ENCODE peak calls at places on chromosome 12, in seven cellular contexts. One of them, this sample, is unnamed.

GRCh38 chr12:123808167-123808566 is 46.1 kb downstream of the DNAH10 start:
- DNase-seq in GM13977: no peak
- DNase-seq in RWPE1: peak
- DNase-seq in HFF-Myc: no peak
- DNase-seq in fibroblast of the aortic adventitia: no peak
- DNase-seq in IMR-90: peak
- DNase-seq in hepatocyte: peak
- DNase-seq in this sample: no peak

GRCh38 chr12:28574746-28575592 is 384.7 kb downstream of the CCDC91 start:
- DNase-seq in hepatocyte: no peak
- DNase-seq in HFF-Myc: no peak
- DNase-seq in GM13977: no peak
- DNase-seq in RWPE1: no peak
- DNase-seq in fibroblast of the aortic adventitia: no peak
- DNase-seq in IMR-90: no peak
- DNase-seq in this sample: no peak

GRCh38 chr12:77256924-77257323 is 191.6 kb upstream of the E2F7 start:
- DNase-seq in hepatocyte: no peak
- DNase-seq in fibroblast of the aortic adventitia: peak
- DNase-seq in GM13977: no peak
- DNase-seq in RWPE1: no peak
- DNase-seq in IMR-90: no peak
- DNase-seq in HFF-Myc: no peak
- DNase-seq in this sample: no peak

GRCh38 chr12:32868885-32869284 is 27.7 kb downstream of the PKP2 start:
- DNase-seq in RWPE1: no peak
- DNase-seq in GM13977: no peak
- DNase-seq in HFF-Myc: no peak
- DNase-seq in hepatocyte: no peak
- DNase-seq in IMR-90: no peak
- DNase-seq in fibroblast of the aortic adventitia: no peak
- DNase-seq in this sample: no peak

GRCh38 chr12:42144174-42144423 is 575 bp downstream of the GXYLT1 start:
- DNase-seq in IMR-90: no peak
- DNase-seq in HFF-Myc: no peak
- DNase-seq in fibroblast of the aortic adventitia: no peak
- DNase-seq in RWPE1: no peak
- DNase-seq in hepatocyte: no peak
- DNase-seq in GM13977: peak
- DNase-seq in this sample: no peak

GRCh38 chr12:126493366-126494108 is 1428.3 kb downstream of the AACS start:
- DNase-seq in hepatocyte: peak
- DNase-seq in GM13977: no peak
- DNase-seq in HFF-Myc: no peak
- DNase-seq in RWPE1: peak
- DNase-seq in fibroblast of the aortic adventitia: peak
- DNase-seq in IMR-90: no peak
- DNase-seq in this sample: no peak

GRCh38 chr12:47835831-47836155 is 16.1 kb upstream of the HDAC7 start:
- DNase-seq in hepatocyte: no peak
- DNase-seq in fibroblast of the aortic adventitia: no peak
- DNase-seq in GM13977: no peak
- DNase-seq in IMR-90: no peak
- DNase-seq in HFF-Myc: no peak
- DNase-seq in RWPE1: no peak
- DNase-seq in this sample: no peak

GRCh38 chr12:111624540-111624939 is 25.4 kb upstream of the ATXN2 start:
- DNase-seq in IMR-90: no peak
- DNase-seq in HFF-Myc: no peak
- DNase-seq in GM13977: no peak
- DNase-seq in RWPE1: peak
- DNase-seq in hepatocyte: no peak
- DNase-seq in fibroblast of the aortic adventitia: no peak
- DNase-seq in this sample: peak

GRCh38 chr12:52074006-52074405 is 4.2 kb downstream of the ATG101 start:
- DNase-seq in RWPE1: no peak
- DNase-seq in GM13977: no peak
- DNase-seq in hepatocyte: no peak
- DNase-seq in HFF-Myc: peak
- DNase-seq in IMR-90: no peak
- DNase-seq in fibroblast of the aortic adventitia: peak
- DNase-seq in this sample: no peak

GRCh38 chr12:33596061-33596460 is 156.4 kb upstream of the SYT10 start:
- DNase-seq in RWPE1: no peak
- DNase-seq in GM13977: no peak
- DNase-seq in hepatocyte: no peak
- DNase-seq in fibroblast of the aortic adventitia: peak
- DNase-seq in HFF-Myc: no peak
- DNase-seq in IMR-90: no peak
- DNase-seq in this sample: no peak

GRCh38 chr12:95877622-95878021 is 18.9 kb downstream of the SNRPF start:
- DNase-seq in fibroblast of the aortic adventitia: no peak
- DNase-seq in IMR-90: no peak
- DNase-seq in RWPE1: no peak
- DNase-seq in hepatocyte: no peak
- DNase-seq in GM13977: no peak
- DNase-seq in HFF-Myc: no peak
- DNase-seq in this sample: no peak

GRCh38 chr12:14454098-14454907 is 88.8 kb downstream of the ATF7IP start:
- DNase-seq in RWPE1: peak
- DNase-seq in GM13977: peak
- DNase-seq in hepatocyte: peak
- DNase-seq in fibroblast of the aortic adventitia: peak
- DNase-seq in HFF-Myc: peak
- DNase-seq in IMR-90: peak
- DNase-seq in this sample: peak

GRCh38 chr12:13538136-13538535 is 341.6 kb downstream of the EMP1 start:
- DNase-seq in HFF-Myc: no peak
- DNase-seq in RWPE1: no peak
- DNase-seq in hepatocyte: no peak
- DNase-seq in GM13977: no peak
- DNase-seq in fibroblast of the aortic adventitia: no peak
- DNase-seq in IMR-90: no peak
- DNase-seq in this sample: no peak

GRCh38 chr12:39122562-39123204 is 217.3 kb upstream of the CPNE8 start:
- DNase-seq in GM13977: no peak
- DNase-seq in RWPE1: no peak
- DNase-seq in fibroblast of the aortic adventitia: no peak
- DNase-seq in IMR-90: no peak
- DNase-seq in hepatocyte: no peak
- DNase-seq in HFF-Myc: no peak
- DNase-seq in this sample: no peak

GRCh38 chr12:46680506-46680905 is 145.3 kb downstream of the SLC38A4 start:
- DNase-seq in GM13977: no peak
- DNase-seq in hepatocyte: no peak
- DNase-seq in HFF-Myc: no peak
- DNase-seq in IMR-90: no peak
- DNase-seq in fibroblast of the aortic adventitia: no peak
- DNase-seq in RWPE1: no peak
- DNase-seq in this sample: no peak

GRCh38 chr12:120737557-120738251 is 12.1 kb downstream of the ACADS start:
- DNase-seq in RWPE1: no peak
- DNase-seq in hepatocyte: no peak
- DNase-seq in HFF-Myc: no peak
- DNase-seq in IMR-90: no peak
- DNase-seq in fibroblast of the aortic adventitia: no peak
- DNase-seq in GM13977: no peak
- DNase-seq in this sample: no peak

GRCh38 chr12:3328571-3328970 is 162.4 kb upstream of the PRMT8 start:
- DNase-seq in HFF-Myc: no peak
- DNase-seq in GM13977: no peak
- DNase-seq in fibroblast of the aortic adventitia: no peak
- DNase-seq in hepatocyte: no peak
- DNase-seq in IMR-90: no peak
- DNase-seq in RWPE1: no peak
- DNase-seq in this sample: no peak

GRCh38 chr12:3325736-3326135 is 165.3 kb upstream of the PRMT8 start:
- DNase-seq in fibroblast of the aortic adventitia: no peak
- DNase-seq in hepatocyte: no peak
- DNase-seq in HFF-Myc: no peak
- DNase-seq in GM13977: no peak
- DNase-seq in RWPE1: no peak
- DNase-seq in IMR-90: no peak
- DNase-seq in this sample: no peak

GRCh38 chr12:3326850-3327780 is 163.9 kb upstream of the PRMT8 start:
- DNase-seq in RWPE1: no peak
- DNase-seq in IMR-90: no peak
- DNase-seq in GM13977: no peak
- DNase-seq in fibroblast of the aortic adventitia: no peak
- DNase-seq in HFF-Myc: no peak
- DNase-seq in hepatocyte: no peak
- DNase-seq in this sample: no peak

GRCh38 chr12:3328081-3328480 is 162.9 kb upstream of the PRMT8 start:
- DNase-seq in hepatocyte: no peak
- DNase-seq in fibroblast of the aortic adventitia: no peak
- DNase-seq in IMR-90: no peak
- DNase-seq in RWPE1: no peak
- DNase-seq in GM13977: no peak
- DNase-seq in HFF-Myc: no peak
- DNase-seq in this sample: no peak

DNA sequence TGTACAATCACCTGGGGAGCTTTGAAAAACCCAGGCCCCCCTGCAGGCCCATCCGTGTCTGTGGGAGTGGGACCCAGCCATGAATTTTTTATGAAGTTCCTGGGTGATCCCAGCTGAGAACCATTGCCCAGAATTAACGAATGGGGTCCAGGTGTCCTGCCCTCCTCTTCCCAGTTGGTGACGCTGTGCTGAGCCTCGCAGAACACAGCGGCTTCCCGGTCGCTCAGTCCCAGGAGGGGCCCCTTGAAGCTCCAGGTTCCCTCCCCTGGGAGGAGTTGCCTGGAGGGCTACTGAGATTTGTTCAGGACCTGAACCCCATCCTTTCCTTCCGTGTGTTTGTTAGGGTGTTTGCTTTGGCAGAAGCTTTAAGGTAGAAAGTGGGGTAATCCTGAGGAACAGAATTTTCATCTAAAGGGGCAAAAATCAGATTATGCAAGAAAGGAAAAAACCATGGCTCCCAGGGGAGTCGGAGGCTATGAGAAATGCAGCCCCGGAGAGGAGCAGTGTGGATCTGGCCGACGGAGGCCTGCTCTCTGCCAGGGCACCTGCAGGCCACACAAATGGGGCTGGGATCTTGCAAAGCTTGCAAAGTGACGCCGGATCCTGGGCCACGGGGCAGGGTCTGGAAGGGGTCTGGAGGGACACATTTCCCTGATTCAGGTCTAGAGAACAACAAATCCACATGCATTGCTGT is 164.7 kb upstream of the PRMT8 start:
- DNase-seq in IMR-90: no peak
- DNase-seq in hepatocyte: no peak
- DNase-seq in RWPE1: no peak
- DNase-seq in fibroblast of the aortic adventitia: no peak
- DNase-seq in GM13977: no peak
- DNase-seq in HFF-Myc: no peak
- DNase-seq in this sample: no peak
- TF ChIP-seq CTCF in IMR-90: no peak
- TF ChIP-seq CTCF in hepatocyte: no peak
- TF ChIP-seq CTCF in RWPE1: no peak
- TF ChIP-seq CTCF in fibroblast of the aortic adventitia: no peak
- TF ChIP-seq CTCF in GM13977: no peak
- TF ChIP-seq CTCF in HFF-Myc: no peak
- TF ChIP-seq CTCF in this sample: no peak

GRCh38 chr12:57993030-57993429 is 51.7 kb downstream of the ATP23 start:
- DNase-seq in GM13977: no peak
- DNase-seq in HFF-Myc: peak
- DNase-seq in fibroblast of the aortic adventitia: peak
- DNase-seq in hepatocyte: no peak
- DNase-seq in RWPE1: no peak
- DNase-seq in IMR-90: peak
- DNase-seq in this sample: peak
- TF ChIP-seq CTCF in GM13977: no peak
- TF ChIP-seq CTCF in HFF-Myc: peak
- TF ChIP-seq CTCF in fibroblast of the aortic adventitia: no peak
- TF ChIP-seq CTCF in hepatocyte: peak
- TF ChIP-seq CTCF in RWPE1: no peak
- TF ChIP-seq CTCF in IMR-90: peak
- TF ChIP-seq CTCF in this sample: peak

GRCh38 chr12:2578772-2579171 is 216.0 kb upstream of the FKBP4 start:
- DNase-seq in fibroblast of the aortic adventitia: no peak
- DNase-seq in hepatocyte: no peak
- DNase-seq in GM13977: no peak
- DNase-seq in RWPE1: no peak
- DNase-seq in IMR-90: no peak
- DNase-seq in HFF-Myc: no peak
- DNase-seq in this sample: no peak
- TF ChIP-seq CTCF in fibroblast of the aortic adventitia: no peak
- TF ChIP-seq CTCF in hepatocyte: no peak
- TF ChIP-seq CTCF in GM13977: no peak
- TF ChIP-seq CTCF in RWPE1: no peak
- TF ChIP-seq CTCF in IMR-90: no peak
- TF ChIP-seq CTCF in HFF-Myc: no peak
- TF ChIP-seq CTCF in this sample: no peak

GRCh38 chr12:94707892-94708291 is 57.5 kb upstream of the TMCC3 start:
- DNase-seq in GM13977: no peak
- DNase-seq in IMR-90: peak
- DNase-seq in RWPE1: no peak
- DNase-seq in hepatocyte: peak
- DNase-seq in HFF-Myc: no peak
- DNase-seq in fibroblast of the aortic adventitia: peak
- DNase-seq in this sample: no peak

GRCh38 chr12:94714378-94714777 is 64.0 kb upstream of the TMCC3 start:
- DNase-seq in IMR-90: peak
- DNase-seq in HFF-Myc: peak
- DNase-seq in RWPE1: peak
- DNase-seq in GM13977: no peak
- DNase-seq in fibroblast of the aortic adventitia: peak
- DNase-seq in hepatocyte: no peak
- DNase-seq in this sample: no peak

GRCh38 chr12:94706250-94706661 is 55.9 kb upstream of the TMCC3 start:
- DNase-seq in GM13977: no peak
- DNase-seq in IMR-90: no peak
- DNase-seq in HFF-Myc: no peak
- DNase-seq in hepatocyte: no peak
- DNase-seq in fibroblast of the aortic adventitia: no peak
- DNase-seq in RWPE1: no peak
- DNase-seq in this sample: no peak

GRCh38 chr12:94712852-94713545 is 62.6 kb upstream of the TMCC3 start:
- DNase-seq in GM13977: no peak
- DNase-seq in IMR-90: no peak
- DNase-seq in fibroblast of the aortic adventitia: no peak
- DNase-seq in HFF-Myc: no peak
- DNase-seq in hepatocyte: no peak
- DNase-seq in RWPE1: no peak
- DNase-seq in this sample: no peak

GRCh38 chr12:94710933-94711332 is 60.6 kb upstream of the TMCC3 start:
- DNase-seq in IMR-90: peak
- DNase-seq in HFF-Myc: peak
- DNase-seq in RWPE1: no peak
- DNase-seq in hepatocyte: no peak
- DNase-seq in GM13977: no peak
- DNase-seq in fibroblast of the aortic adventitia: no peak
- DNase-seq in this sample: no peak
- TF ChIP-seq CTCF in IMR-90: peak
- TF ChIP-seq CTCF in HFF-Myc: peak
- TF ChIP-seq CTCF in RWPE1: no peak
- TF ChIP-seq CTCF in hepatocyte: peak
- TF ChIP-seq CTCF in GM13977: peak
- TF ChIP-seq CTCF in fibroblast of the aortic adventitia: peak
- TF ChIP-seq CTCF in this sample: peak

This sample was measured in LNCaP clone FGC.